ENCODE peak calls at places on chromosomes 2 and 18, in ten cellular contexts. Q is pancreas; T is amniotic stem cell; M is NCI-H2081; K is CD8-positive, alpha-beta T cell; W is NCI-H1105 treated with DMSO at 0.1 percent for 48 hours; I is T-helper 1 cell; C is nucleus accumbens; G is sciatic nerve; S is AG08395. L is an unnamed sample.

GRCh38 chr2:31239842-31240198 is 5.9 kb downstream of the EHD3 start:
- DNase-seq in W (no peak), Q (no peak), T (no peak), M (no peak), C (no peak), G (no peak), S (peak), K (no peak), I (no peak), L (no peak)

GRCh38 chr2:2846379-2847130 is 515.5 kb upstream of the MYT1L start:
- DNase-seq in K (no peak), Q (peak), W (peak), G (no peak), M (peak), I (no peak), S (no peak), T (no peak), C (no peak), L (no peak)

GRCh38 chr2:180367831-180368230 is 360.7 kb upstream of the CWC22 start:
- DNase-seq in G (no peak), W (peak), T (no peak), Q (no peak), C (no peak), S (peak), M (peak), K (no peak), I (no peak), L (no peak)

GRCh38 chr18:61765097-61765496 is 127.7 kb downstream of the RNF152 start:
- DNase-seq in G (no peak), S (peak), T (peak), Q (no peak), W (no peak), K (no peak), I (no peak), M (no peak), C (no peak), L (no peak)

GRCh38 chr2:112831956-112832567 is 4.5 kb downstream of the IL1B start:
- DNase-seq in K (no peak), I (no peak), Q (no peak), T (no peak), M (no peak), C (no peak), G (no peak), W (no peak), S (no peak), L (no peak)

GRCh38 chr18:49756671-49757362 is 56.5 kb downstream of the ACAA2 start:
- DNase-seq in I (no peak), W (no peak), M (no peak), G (no peak), C (no peak), Q (no peak), T (no peak), K (no peak), S (no peak), L (no peak)

GRCh38 chr2:62505649-62506420 is at the start of gene TMEM17:
- DNase-seq in S (peak), M (peak), C (peak), G (peak), I (no peak), T (peak), W (peak), K (no peak), Q (peak), L (peak)

GRCh38 chr2:239035361-239035814 is 187.5 kb downstream of the TWIST2 start:
- DNase-seq in M (no peak), K (peak), S (peak), T (no peak), G (peak), I (peak), C (no peak), Q (peak), W (no peak), L (no peak)

GRCh38 chr18:36828157-36828629 is 609 bp downstream of the TPGS2 start:
- DNase-seq in K (peak), W (peak), T (no peak), S (peak), C (no peak), M (no peak), G (peak), Q (no peak), I (peak), L (no peak)

GRCh38 chr2:230849633-230850357 is 14.9 kb upstream of the ITM2C start:
- DNase-seq in T (no peak), S (peak), K (peak), Q (peak), I (peak), W (no peak), M (no peak), G (no peak), C (no peak), L (no peak)

GRCh38 chr2:126942427-126943203 is 43.9 kb downstream of the TEX51 start:
- DNase-seq in T (no peak), C (no peak), Q (no peak), M (no peak), S (no peak), I (no peak), K (no peak), G (no peak), W (no peak), L (no peak)

GRCh38 chr2:47270421-47270820 is 115.3 kb upstream of the STPG4 start:
- DNase-seq in W (no peak), S (no peak), K (no peak), G (no peak), I (no peak), Q (no peak), C (no peak), T (no peak), M (no peak), L (no peak)

GRCh38 chr18:34297287-34297686 is 72.6 kb upstream of the NOL4 start:
- DNase-seq in G (no peak), Q (no peak), W (no peak), T (no peak), K (no peak), S (no peak), C (no peak), I (no peak), M (no peak), L (no peak)

GRCh38 chr18:58687871-58688308 is 16.6 kb downstream of the MALT1 start:
- DNase-seq in I (peak), M (no peak), S (no peak), C (no peak), T (no peak), Q (no peak), W (no peak), K (peak), G (no peak), L (no peak)

GRCh38 chr2:67476808-67477790 is 80.0 kb downstream of the ETAA1 start:
- DNase-seq in W (peak), Q (no peak), I (no peak), T (peak), K (no peak), S (peak), C (no peak), G (no peak), M (peak), L (no peak)

GRCh38 chr2:84694088-84694622 is 177.9 kb downstream of the DNAH6 start:
- DNase-seq in Q (no peak), G (no peak), I (no peak), K (peak), S (no peak), W (no peak), T (no peak), M (no peak), C (no peak), L (no peak)

GRCh38 chr2:134225173-134225572 is 28.7 kb upstream of the MGAT5 start:
- DNase-seq in S (no peak), K (no peak), C (no peak), W (no peak), Q (no peak), I (no peak), M (no peak), G (no peak), T (no peak), L (no peak)

GRCh38 chr2:20065885-20066602 is 14.6 kb upstream of the LAPTM4A start:
- DNase-seq in W (peak), I (no peak), S (peak), C (no peak), M (peak), T (no peak), K (no peak), Q (peak), G (no peak), L (peak)

GRCh38 chr2:104539649-104540048 is 314.3 kb upstream of the POU3F3 start:
- DNase-seq in K (no peak), G (no peak), W (no peak), M (no peak), I (no peak), T (no peak), Q (no peak), S (no peak), C (no peak), L (no peak)

GRCh38 chr18:66707473-66707872 is 103.6 kb upstream of the CDH19 start:
- DNase-seq in K (no peak), I (no peak), T (no peak), W (no peak), Q (no peak), G (no peak), S (no peak), M (no peak), C (no peak), L (no peak)

GRCh38 chr18:45760443-45761036 is 36.6 kb downstream of the SLC14A1 start:
- DNase-seq in W (peak), M (no peak), Q (no peak), C (no peak), G (no peak), K (no peak), S (no peak), I (no peak), T (no peak), L (no peak)

L was measured in smooth muscle cell of the brain vasculature.